ENCODE peak calls at places on chromosomes 4 and X, in eight cellular contexts. V is fibroblast of lung, D is HT1080, Z is T-helper 1 cell, G is astrocyte of the cerebellum, K is NCI-H1436, C is RWPE2, O is GM23248. E is an unnamed sample.

GRCh38 chrX:56987741-56988140 is 7.6 kb downstream of the SPIN3 start:
- DNase-seq in C (no peak), D (no peak), G (no peak), V (no peak), O (no peak), K (no peak), Z (no peak), E (no peak)

GRCh38 chrX:28850955-28851354 is 263.7 kb downstream of the IL1RAPL1 start:
- DNase-seq in Z (no peak), O (no peak), D (no peak), C (no peak), G (no peak), K (no peak), V (no peak), E (no peak)

GRCh38 chr4:66489783-66490452 is 819.6 kb upstream of the EPHA5 start:
- DNase-seq in D (peak), O (no peak), G (peak), K (no peak), C (no peak), Z (no peak), V (peak), E (peak)

GRCh38 chr4:15232725-15233597 is 194.9 kb upstream of the C1QTNF7 start:
- DNase-seq in C (no peak), G (peak), O (peak), D (peak), Z (no peak), K (no peak), V (peak), E (no peak)

GRCh38 chr4:150315175-150315574 is 236.9 kb downstream of the DCLK2 start:
- DNase-seq in C (no peak), K (no peak), O (no peak), D (no peak), G (no peak), V (peak), Z (no peak), E (no peak)

GRCh38 chrX:34638116-34638515 is 19.0 kb downstream of the TMEM47 start:
- DNase-seq in C (no peak), K (no peak), G (no peak), Z (no peak), O (peak), V (peak), D (peak), E (peak)

GRCh38 chr4:139229534-139230039 is 50.4 kb downstream of the MGARP start:
- DNase-seq in Z (no peak), D (peak), O (peak), K (peak), C (no peak), G (peak), V (peak), E (peak)

GRCh38 chr4:184331155-184331995 is 113.7 kb upstream of the ENPP6 start:
- DNase-seq in C (no peak), O (no peak), K (no peak), Z (no peak), G (no peak), V (no peak), D (no peak), E (no peak)

GRCh38 chr4:82842593-82842992 is 44.0 kb upstream of the SCD5 start:
- DNase-seq in G (peak), D (peak), O (peak), V (no peak), C (no peak), K (no peak), Z (no peak), E (peak)

GRCh38 chrX:140434347-140434746 is 70.5 kb downstream of the SOX3 start:
- DNase-seq in C (no peak), V (no peak), K (no peak), G (no peak), Z (no peak), D (no peak), O (no peak), E (no peak)

GRCh38 chr4:136742330-136742729 is 790.0 kb downstream of the PCDH18 start:
- DNase-seq in V (peak), K (no peak), O (peak), D (peak), Z (no peak), G (no peak), C (no peak), E (no peak)